ENCODE peak calls at places on chromosomes 16 and 17, in five cellular contexts. One of them, this sample, is unnamed.

GRCh38 chr16:88506723-88507122 is 53.6 kb downstream of the ZFPM1 start:
- DNase-seq in K562: no peak
- DNase-seq in GM12878: no peak
- DNase-seq in H1: no peak
- DNase-seq in A549: no peak
- DNase-seq in this sample: no peak

GRCh38 chr16:66511615-66512500 is 38.1 kb downstream of the TK2 start:
- DNase-seq in GM12878: no peak
- DNase-seq in A549: peak
- DNase-seq in K562: no peak
- DNase-seq in H1: peak
- DNase-seq in this sample: no peak

GRCh38 chr16:29811896-29812665 is at the start of gene PRRT2:
- DNase-seq in H1: no peak
- DNase-seq in A549: no peak
- DNase-seq in GM12878: no peak
- DNase-seq in K562: peak
- DNase-seq in this sample: no peak

GRCh38 chr17:20122236-20122879 is 113.2 kb downstream of the SPECC1 start:
- DNase-seq in H1: no peak
- DNase-seq in K562: no peak
- DNase-seq in GM12878: no peak
- DNase-seq in A549: no peak
- DNase-seq in this sample: no peak

GRCh38 chr16:80974649-80975376 is 31.9 kb downstream of the CMC2 start:
- DNase-seq in K562: peak
- DNase-seq in H1: no peak
- DNase-seq in A549: peak
- DNase-seq in GM12878: no peak
- DNase-seq in this sample: no peak

GRCh38 chr17:11278186-11278983 is 37.4 kb downstream of the SHISA6 start:
- DNase-seq in GM12878: no peak
- DNase-seq in K562: no peak
- DNase-seq in H1: no peak
- DNase-seq in A549: no peak
- DNase-seq in this sample: no peak

GRCh38 chr17:12765544-12765943 is 23.8 kb upstream of the ARHGAP44 start:
- DNase-seq in H1: no peak
- DNase-seq in A549: peak
- DNase-seq in K562: peak
- DNase-seq in GM12878: no peak
- DNase-seq in this sample: no peak

GRCh38 chr16:84643180-84643583 is 5.1 kb upstream of the KLHL36 start:
- DNase-seq in A549: no peak
- DNase-seq in K562: no peak
- DNase-seq in GM12878: no peak
- DNase-seq in H1: no peak
- DNase-seq in this sample: peak

GRCh38 chr17:78313735-78314648 is 45.9 kb downstream of the SOCS3 start:
- DNase-seq in GM12878: peak
- DNase-seq in K562: peak
- DNase-seq in A549: peak
- DNase-seq in H1: peak
- DNase-seq in this sample: peak

GRCh38 chr17:53628011-53628410 is 194.7 kb upstream of the KIF2B start:
- DNase-seq in GM12878: no peak
- DNase-seq in A549: no peak
- DNase-seq in H1: no peak
- DNase-seq in K562: no peak
- DNase-seq in this sample: no peak

GRCh38 chr16:15677447-15677846 is 27.4 kb downstream of the NDE1 start:
- DNase-seq in A549: no peak
- DNase-seq in K562: no peak
- DNase-seq in GM12878: no peak
- DNase-seq in H1: no peak
- DNase-seq in this sample: no peak

GRCh38 chr17:43998552-43998951 is 5.9 kb upstream of the NAGS start:
- DNase-seq in A549: no peak
- DNase-seq in K562: no peak
- DNase-seq in H1: no peak
- DNase-seq in GM12878: no peak
- DNase-seq in this sample: no peak

GRCh38 chr17:61294777-61295176 is 104.9 kb upstream of the TBX2 start:
- DNase-seq in K562: no peak
- DNase-seq in A549: peak
- DNase-seq in H1: no peak
- DNase-seq in GM12878: no peak
- DNase-seq in this sample: no peak

GRCh38 chr16:1656808-1657617 is 21.1 kb upstream of the JPT2 start:
- DNase-seq in K562: no peak
- DNase-seq in A549: no peak
- DNase-seq in GM12878: no peak
- DNase-seq in H1: no peak
- DNase-seq in this sample: no peak

GRCh38 chr17:75487351-75488070 is 27.8 kb downstream of the CASKIN2 start:
- DNase-seq in A549: no peak
- DNase-seq in H1: no peak
- DNase-seq in GM12878: no peak
- DNase-seq in K562: peak
- DNase-seq in this sample: no peak

DNA sequence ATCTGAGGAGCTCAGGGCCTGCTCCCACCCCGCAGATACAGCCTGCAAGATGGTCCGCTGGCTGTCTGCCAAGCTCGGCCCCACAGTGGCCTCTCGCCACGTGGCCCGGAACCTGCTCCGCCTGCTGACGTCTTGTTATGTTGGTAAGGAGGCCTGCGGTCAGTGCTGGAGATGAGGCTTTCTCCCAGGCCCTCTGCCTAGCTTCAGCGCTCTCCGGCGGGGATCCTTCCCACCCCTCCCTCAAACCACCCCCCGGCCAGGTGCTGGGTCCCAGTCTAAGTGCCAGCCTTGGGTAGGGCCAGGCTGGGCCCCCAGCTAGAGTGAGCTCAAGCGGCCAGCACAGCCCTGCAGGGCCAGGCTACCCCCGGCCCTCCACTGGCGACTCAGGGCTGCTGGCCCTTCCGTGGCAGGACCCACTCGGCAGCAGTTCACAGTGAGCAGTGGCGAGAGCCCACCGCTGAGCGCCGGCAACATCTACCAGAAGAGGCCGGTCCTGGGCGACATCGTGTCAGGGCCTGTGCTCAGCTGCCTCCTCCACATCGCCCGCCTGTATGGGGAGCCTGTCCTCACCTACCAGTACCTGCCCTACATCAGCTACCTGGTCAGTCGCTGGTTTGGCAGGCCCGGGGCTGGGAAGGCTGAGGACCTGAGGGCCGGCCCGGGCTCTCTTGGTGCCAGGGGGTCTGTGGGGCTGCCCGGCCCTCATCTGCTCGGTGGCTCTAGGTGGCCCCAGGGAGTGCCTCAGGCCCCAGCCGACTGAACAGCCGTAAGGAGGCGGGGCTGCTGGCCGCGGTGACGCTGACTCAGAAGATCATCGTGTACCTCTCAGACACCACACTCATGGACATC is 6.1 kb downstream of the WDR81 start:
- DNase-seq in GM12878: no peak
- DNase-seq in H1: no peak
- DNase-seq in K562: peak
- DNase-seq in A549: no peak
- DNase-seq in this sample: no peak
- TF ChIP-seq KDM1A in GM12878: no peak
- TF ChIP-seq KDM1A in H1: no peak
- TF ChIP-seq KDM1A in K562: no peak
- TF ChIP-seq KDM1A in A549: no peak
- TF ChIP-seq KDM1A in this sample: no peak

GRCh38 chr17:82019208-82019727 is 3.4 kb downstream of the CENPX start:
- DNase-seq in H1: no peak
- DNase-seq in K562: no peak
- DNase-seq in GM12878: no peak
- DNase-seq in A549: no peak
- DNase-seq in this sample: no peak
- TF ChIP-seq KDM1A in H1: no peak
- TF ChIP-seq KDM1A in K562: no peak
- TF ChIP-seq KDM1A in GM12878: no peak
- TF ChIP-seq KDM1A in A549: no peak
- TF ChIP-seq KDM1A in this sample: no peak

GRCh38 chr17:5097101-5097834 is 14.4 kb downstream of the ZNF232 start:
- DNase-seq in K562: no peak
- DNase-seq in A549: no peak
- DNase-seq in GM12878: no peak
- DNase-seq in H1: peak
- DNase-seq in this sample: no peak

GRCh38 chr17:5100832-5101231 is 10.8 kb downstream of the ZNF232 start:
- DNase-seq in H1: no peak
- DNase-seq in A549: no peak
- DNase-seq in K562: no peak
- DNase-seq in GM12878: no peak
- DNase-seq in this sample: no peak

GRCh38 chr17:5099271-5099670 is 12.4 kb downstream of the ZNF232 start:
- DNase-seq in A549: no peak
- DNase-seq in K562: no peak
- DNase-seq in GM12878: no peak
- DNase-seq in H1: no peak
- DNase-seq in this sample: no peak
- TF ChIP-seq KDM1A in A549: no peak
- TF ChIP-seq KDM1A in K562: no peak
- TF ChIP-seq KDM1A in GM12878: no peak
- TF ChIP-seq KDM1A in H1: no peak
- TF ChIP-seq KDM1A in this sample: no peak

DNA sequence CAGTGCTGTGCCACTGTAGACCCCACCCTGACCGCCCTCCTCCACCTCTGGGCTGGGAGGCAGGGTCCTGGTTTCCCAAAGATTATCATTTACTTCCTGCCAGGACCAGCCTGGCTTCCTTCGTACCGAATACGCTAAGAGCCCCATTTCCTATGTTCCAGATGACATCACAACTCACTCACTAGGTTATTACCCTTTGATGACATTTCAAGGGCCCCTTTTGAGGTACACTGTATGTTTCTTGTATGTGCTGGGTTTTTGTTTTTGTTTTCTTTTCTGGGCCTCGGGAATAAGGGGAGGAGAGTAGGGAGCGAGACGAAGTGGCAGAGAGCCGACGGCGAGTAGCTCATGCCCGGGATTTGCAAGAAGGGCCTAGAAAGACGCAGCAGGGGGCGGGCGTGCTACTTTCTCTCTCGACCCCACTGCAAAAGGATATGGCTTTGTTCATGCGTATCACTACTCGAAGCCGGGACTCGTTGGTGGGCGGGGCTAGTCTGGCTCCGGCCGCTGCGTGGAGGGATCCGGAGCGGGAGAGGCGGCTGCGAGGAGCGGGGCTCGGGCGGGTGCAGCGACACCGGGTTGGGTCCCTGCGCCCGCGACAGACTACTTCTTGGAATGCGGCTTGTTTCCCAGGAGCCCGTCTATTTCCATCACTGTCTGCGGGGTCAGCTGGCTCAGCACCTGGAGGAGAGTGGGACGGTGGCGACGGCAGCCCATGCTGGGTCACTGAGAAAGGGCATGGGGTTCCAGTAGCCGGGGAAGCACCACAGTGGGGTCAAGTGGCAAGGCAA is 6.6 kb upstream of the RNF227 start:
- DNase-seq in H1: no peak
- DNase-seq in K562: no peak
- DNase-seq in A549: peak
- DNase-seq in GM12878: no peak
- DNase-seq in this sample: no peak
- TF ChIP-seq KDM1A in H1: no peak
- TF ChIP-seq KDM1A in K562: no peak
- TF ChIP-seq KDM1A in A549: no peak
- TF ChIP-seq KDM1A in GM12878: no peak
- TF ChIP-seq KDM1A in this sample: no peak

DNA sequence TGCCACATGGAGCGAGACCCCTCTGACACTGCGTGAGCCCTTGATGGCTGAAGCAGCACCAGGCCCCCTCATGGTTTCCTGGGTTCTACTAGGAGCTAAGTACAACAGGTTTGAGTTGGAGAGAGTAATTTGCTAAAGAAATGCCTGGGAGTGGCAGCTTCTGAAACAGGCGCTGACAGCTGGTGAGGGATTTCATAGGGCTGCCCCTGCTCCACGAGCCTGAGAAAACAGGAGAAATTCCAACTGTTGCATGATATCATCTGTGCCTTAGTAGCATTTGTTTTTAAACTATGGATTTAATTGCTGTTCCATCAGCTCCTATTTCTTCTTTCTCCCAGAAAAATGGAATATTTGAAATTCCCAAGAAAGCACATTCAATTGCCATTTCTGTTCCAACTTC is 78.9 kb upstream of the ANKFN1 start:
- DNase-seq in H1: no peak
- DNase-seq in GM12878: no peak
- DNase-seq in K562: no peak
- DNase-seq in A549: no peak
- DNase-seq in this sample: no peak
- TF ChIP-seq KDM1A in H1: no peak
- TF ChIP-seq KDM1A in GM12878: no peak
- TF ChIP-seq KDM1A in K562: no peak
- TF ChIP-seq KDM1A in A549: no peak
- TF ChIP-seq KDM1A in this sample: no peak

GRCh38 chr17:38912221-38912813 is 13.1 kb upstream of the LASP1NB start:
- DNase-seq in GM12878: no peak
- DNase-seq in H1: no peak
- DNase-seq in K562: no peak
- DNase-seq in A549: no peak
- DNase-seq in this sample: no peak
- TF ChIP-seq KDM1A in GM12878: no peak
- TF ChIP-seq KDM1A in H1: no peak
- TF ChIP-seq KDM1A in K562: no peak
- TF ChIP-seq KDM1A in A549: no peak
- TF ChIP-seq KDM1A in this sample: no peak

GRCh38 chr17:67602974-67603373 is 114.8 kb upstream of the NOL11 start:
- DNase-seq in K562: no peak
- DNase-seq in H1: peak
- DNase-seq in GM12878: no peak
- DNase-seq in A549: peak
- DNase-seq in this sample: peak
- TF ChIP-seq KDM1A in K562: no peak
- TF ChIP-seq KDM1A in H1: no peak
- TF ChIP-seq KDM1A in GM12878: no peak
- TF ChIP-seq KDM1A in A549: no peak
- TF ChIP-seq KDM1A in this sample: no peak

This sample was measured in HepG2.